ENCODE peak calls at places on chromosomes 5 and 9, in nine cellular contexts. J, K, M, V, Q, W, U, I and R are unnamed samples.

GRCh38 chr5:8756498-8757084 is 789.3 kb downstream of the SEMA5A start:
- DNase-seq in M (peak; percentile 22), Q (peak; percentile 62), I (peak; percentile 35), K (no peak), J (no peak), U (peak; percentile 45), W (peak; percentile 74), V (no peak), R (peak; percentile 10)

GRCh38 chr9:83538172-83538889 is at the start of gene FRMD3:
- DNase-seq in K (no peak), Q (peak; percentile 83), J (no peak), W (peak; percentile 73), I (peak; percentile 91), U (no peak), V (peak; percentile 84), M (peak; percentile 80), R (peak; percentile 90)

GRCh38 chr9:4985376-4986266 is 549 bp downstream of the JAK2 start:
- DNase-seq in K (no peak), W (peak; percentile 70), U (peak; percentile 62), I (peak; percentile 74), Q (peak; percentile 64), J (no peak), M (peak; percentile 22), V (peak; percentile 33), R (peak; percentile 58)

GRCh38 chr5:93151121-93151520 is 429.9 kb downstream of the NR2F1-AS1 start:
- DNase-seq in Q (no peak), J (no peak), W (no peak), U (no peak), K (no peak), M (no peak), I (no peak), V (no peak), R (no peak)

GRCh38 chr5:17132444-17133083 is 84.9 kb upstream of the BASP1 start:
- DNase-seq in J (no peak), Q (no peak), I (peak; percentile 33), M (no peak), K (no peak), V (peak; percentile 40), W (peak; percentile 16), U (peak; percentile 25), R (peak; percentile 33)

GRCh38 chr5:39433123-39433522 is 8.3 kb upstream of the DAB2 start:
- DNase-seq in U (no peak), J (no peak), M (no peak), Q (no peak), W (no peak), K (no peak), V (no peak), I (no peak), R (no peak)

GRCh38 chr5:16889203-16889971 is 46.7 kb downstream of the MYO10 start:
- DNase-seq in Q (no peak), J (no peak), V (no peak), W (no peak), M (no peak), K (no peak), I (no peak), U (no peak), R (no peak)

GRCh38 chr5:179225387-179225786 is 119.9 kb downstream of the ADAMTS2 start:
- DNase-seq in Q (no peak), V (no peak), J (no peak), W (no peak), U (no peak), M (no peak), I (no peak), K (no peak), R (no peak)